ENCODE peak calls at places on chromosomes 4 and X, in seven cellular contexts. F, R, W, E, N, Z and B are unnamed samples.

GRCh38 chrX:113390531-113390930 is 549.9 kb upstream of the AMOT start:
- DNase-seq in F (no peak), R (no peak), W (no peak), E (no peak), N (no peak), Z (no peak), B (no peak)

GRCh38 chr4:41844327-41844726 is 90.9 kb upstream of the TMEM33 start:
- DNase-seq in F (no peak), R (no peak), W (no peak), E (no peak), N (no peak), Z (no peak), B (no peak)

GRCh38 chr4:140871368-140871767 is 115.2 kb upstream of the TBC1D9 start:
- DNase-seq in F (no peak), R (no peak), W (no peak), E (no peak), N (no peak), Z (no peak), B (no peak)

GRCh38 chrX:33204889-33205288 is 6.5 kb downstream of the DMD start:
- DNase-seq in F (no peak), R (no peak), W (no peak), E (no peak), N (peak), Z (no peak), B (no peak)

GRCh38 chrX:150766351-150767044 is 73.3 kb downstream of the MTMR1 start:
- DNase-seq in F (no peak), R (no peak), W (no peak), E (no peak), N (no peak), Z (no peak), B (no peak)

GRCh38 chr4:129364747-129365452 is 268.9 kb downstream of the C4orf33 start:
- DNase-seq in F (no peak), R (no peak), W (peak), E (no peak), N (peak), Z (no peak), B (no peak)

GRCh38 chr4:148375581-148375980 is 66.6 kb downstream of the NR3C2 start:
- DNase-seq in F (no peak), R (no peak), W (no peak), E (no peak), N (no peak), Z (no peak), B (no peak)

GRCh38 chr4:80948161-80948560 is 82.3 kb upstream of the BMP3 start:
- DNase-seq in F (no peak), R (no peak), W (no peak), E (no peak), N (no peak), Z (no peak), B (no peak)

GRCh38 chrX:111361751-111362150 is 50.2 kb downstream of the DCX start:
- DNase-seq in F (no peak), R (no peak), W (no peak), E (no peak), N (no peak), Z (no peak), B (no peak)